ENCODE peak calls at places on chromosome 11, in six cellular contexts. Z is PC-9, E is fibroblast of mammary gland, S is OCI-LY7, T is GM23338, I is foreskin fibroblast. R is an unnamed sample.
A peak's percentile ranks its signal among the peaks of the same experiment; 100 is the strongest.

GRCh38 chr11:85740464-85741400 is 54.7 kb upstream of the CCDC89 start:
- DNase-seq in Z (no peak), E (no peak), S (no peak), T (no peak), I (no peak), R (no peak)

GRCh38 chr11:73623651-73624050 is 22.7 kb upstream of the PLEKHB1 start:
- DNase-seq in Z (no peak), E (no peak), S (no peak), T (no peak), I (no peak), R (no peak)

GRCh38 chr11:43172477-43172876 is 139.3 kb upstream of the API5 start:
- DNase-seq in Z (no peak), E (no peak), S (no peak), T (no peak), I (no peak), R (no peak)

GRCh38 chr11:95229199-95230053 is 1.6 kb downstream of the SESN3 start:
- DNase-seq in Z (no peak), E (peak; percentile 42), S (no peak), T (peak; percentile 28), I (peak; percentile 22), R (no peak)

GRCh38 chr11:119322360-119322739 is 5.4 kb upstream of the MCAM start:
- DNase-seq in Z (no peak), E (no peak), S (no peak), T (no peak), I (no peak), R (no peak)

GRCh38 chr11:3229673-3230630 is 2.3 kb downstream of the MRGPRE start:
- DNase-seq in Z (no peak), E (no peak), S (no peak), T (no peak), I (no peak), R (no peak)

GRCh38 chr11:85923455-85923854 is 68.3 kb downstream of the CCDC83 start:
- DNase-seq in Z (no peak), E (no peak), S (no peak), T (no peak), I (no peak), R (no peak)

GRCh38 chr11:108871152-108871551 is 206.3 kb downstream of the DDX10 start:
- DNase-seq in Z (no peak), E (peak; percentile 72), S (peak; percentile 30), T (peak; percentile 74), I (peak; percentile 57), R (no peak)

GRCh38 chr11:29786092-29786491 is 230.7 kb downstream of the KCNA4 start:
- DNase-seq in Z (no peak), E (no peak), S (no peak), T (no peak), I (no peak), R (no peak)

GRCh38 chr11:62933285-62933684 is 12.1 kb upstream of the CHRM1 start:
- DNase-seq in Z (no peak), E (no peak), S (no peak), T (peak; percentile 24), I (no peak), R (no peak)

GRCh38 chr11:134532921-134533421 is 120.9 kb upstream of the B3GAT1 start:
- DNase-seq in Z (no peak), E (no peak), S (no peak), T (no peak), I (no peak), R (no peak)

GRCh38 chr11:59174664-59175033 is 2.7 kb downstream of the DTX4 start:
- DNase-seq in Z (peak; percentile 39), E (no peak), S (no peak), T (no peak), I (no peak), R (no peak)
- H3K4me3 ChIP-seq in Z (peak overlapping the region; percentile 96), E (no peak overlapping the region), S (no peak overlapping the region), T (peak overlapping the region; percentile 83), I (no peak overlapping the region), R (no peak overlapping the region)

GRCh38 chr11:45885921-45886721 is 670 bp downstream of the MAPK8IP1 start:
- DNase-seq in Z (no peak), E (no peak), S (no peak), T (peak; percentile 77), I (no peak), R (no peak)
- H3K4me3 ChIP-seq in Z (peak overlapping the region; percentile 53), E (peak overlapping the region; percentile 4), S (peak overlapping the region; percentile 41), T (peak overlapping the region; percentile 89), I (peak overlapping the region; percentile 20), R (peak overlapping the region; percentile 37)

GRCh38 chr11:122157540-122158173 is 41.6 kb upstream of the BLID start:
- DNase-seq in Z (no peak), E (no peak), S (no peak), T (no peak), I (no peak), R (no peak)

GRCh38 chr11:122161191-122161590 is 45.2 kb upstream of the BLID start:
- DNase-seq in Z (no peak), E (no peak), S (no peak), T (no peak), I (no peak), R (no peak)

GRCh38 chr11:122159861-122160260 is 43.8 kb upstream of the BLID start:
- DNase-seq in Z (no peak), E (no peak), S (no peak), T (no peak), I (no peak), R (no peak)

GRCh38 chr11:122162095-122162494 is 46.1 kb upstream of the BLID start:
- DNase-seq in Z (no peak), E (peak; percentile 93), S (no peak), T (no peak), I (peak; percentile 66), R (no peak)

GRCh38 chr11:122159173-122159701 is 43.2 kb upstream of the BLID start:
- DNase-seq in Z (no peak), E (peak; percentile 82), S (no peak), T (peak; percentile 26), I (peak; percentile 48), R (no peak)
- H3K4me3 ChIP-seq in Z (no peak overlapping the region), E (peak overlapping the region; percentile 26), S (no peak overlapping the region), T (no peak overlapping the region), I (peak overlapping the region; percentile 34), R (peak overlapping the region; percentile 9)

GRCh38 chr11:113317297-113317696 is 2.9 kb downstream of the TTC12 start:
- DNase-seq in Z (no peak), E (no peak), S (no peak), T (no peak), I (no peak), R (no peak)

GRCh38 chr11:113313601-113314000 is 782 bp upstream of the TTC12 start:
- DNase-seq in Z (no peak), E (peak; percentile 24), S (no peak), T (no peak), I (no peak), R (no peak)

GRCh38 chr11:113314065-113314388 is 356 bp upstream of the TTC12 start:
- DNase-seq in Z (no peak), E (no peak), S (no peak), T (no peak), I (no peak), R (no peak)

GRCh38 chr11:113316251-113316650 is 1.9 kb downstream of the TTC12 start:
- DNase-seq in Z (no peak), E (no peak), S (no peak), T (no peak), I (no peak), R (no peak)

DNA sequence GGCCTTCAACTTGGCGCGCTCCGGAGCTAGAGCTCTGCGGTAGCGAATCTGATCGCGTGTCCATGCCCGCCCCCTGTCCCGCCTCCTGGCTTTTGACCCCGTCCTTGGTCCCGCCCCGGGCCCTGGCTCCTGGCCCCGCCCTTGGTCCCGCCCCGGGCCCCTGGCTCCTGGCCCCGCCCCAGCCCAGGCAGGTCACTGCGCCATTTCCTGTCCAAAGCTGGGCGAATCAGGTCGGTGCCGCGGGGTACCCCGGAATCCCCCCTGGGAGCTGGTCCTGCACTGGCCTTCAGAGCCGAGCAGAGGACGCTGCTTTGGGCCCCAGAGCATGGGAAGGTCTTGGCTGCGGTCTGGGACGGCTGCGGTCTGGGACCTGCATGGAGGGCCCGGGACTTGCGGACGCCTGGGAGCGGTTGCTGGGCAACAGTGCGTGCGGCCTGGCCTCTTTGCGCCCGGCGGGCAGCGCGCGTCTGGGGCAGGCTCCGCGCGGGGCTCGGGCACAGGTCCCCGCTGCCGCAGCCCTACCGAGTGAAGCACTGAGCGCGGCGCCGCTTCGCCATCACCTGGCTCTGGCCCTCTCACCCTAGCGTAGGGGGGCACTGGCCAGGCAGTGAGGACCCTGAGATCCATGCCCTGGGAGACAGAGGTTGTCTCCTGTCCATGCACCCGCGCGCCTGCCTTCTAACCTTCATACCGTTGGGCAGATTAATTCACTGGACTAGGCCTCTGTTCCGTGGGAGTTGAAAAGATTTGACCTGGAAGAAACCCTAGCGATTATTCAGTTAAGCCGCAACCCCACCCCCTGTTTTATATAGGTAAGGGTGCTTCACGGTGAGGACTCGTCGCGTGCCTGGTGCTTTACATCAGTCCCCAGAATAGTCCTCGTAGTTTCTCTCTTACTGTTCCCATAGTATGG is at the start of gene TTC12:
- DNase-seq in Z (peak; percentile 94), E (peak; percentile 79), S (peak; percentile 74), T (peak; percentile 98), I (peak; percentile 86), R (peak; percentile 52)
- H3K4me3 ChIP-seq in Z (peak within 1 kb of the TSS; percentile 83), E (peak within 1 kb of the TSS; percentile 79), S (peak within 1 kb of the TSS; percentile 72), T (peak within 1 kb of the TSS; percentile 86), I (peak within 1 kb of the TSS; percentile 87), R (peak within 1 kb of the TSS; percentile 83)

R was measured in BJ.